ENCODE peak calls at places on chromosomes 2 and 18, in eight cellular contexts. M is MM.1S, B is pancreas, V is fibroblast of pulmonary artery, I is omental fat pad, U is Calu3, X is foreskin keratinocyte, T is left ventricle myocardium inferior. H is an unnamed sample.

GRCh38 chr2:201580486-201580885 is 62.8 kb downstream of the TMEM237 start:
- DNase-seq in M (no peak), B (no peak), V (peak; percentile 94), I (no peak), U (no peak), X (no peak), T (no peak), H (no peak)

GRCh38 chr18:11183621-11184020 is 34.3 kb upstream of the PIEZO2 start:
- DNase-seq in M (no peak), B (no peak), V (no peak), I (no peak), U (no peak), X (no peak), T (no peak), H (no peak)

GRCh38 chr2:207768891-207769596 is 662 bp downstream of the FZD5 start:
- DNase-seq in M (peak; percentile 28), B (no peak), V (no peak), I (no peak), U (peak; percentile 43), X (peak; percentile 37), T (no peak), H (peak; percentile 41)

GRCh38 chr2:61135510-61135909 is 26.5 kb upstream of the C2orf74 start:
- DNase-seq in M (peak; percentile 19), B (no peak), V (peak; percentile 79), I (no peak), U (no peak), X (no peak), T (no peak), H (no peak)

GRCh38 chr18:9859232-9859631 is 26.5 kb upstream of the TXNDC2 start:
- DNase-seq in M (no peak), B (no peak), V (no peak), I (no peak), U (no peak), X (no peak), T (no peak), H (no peak)

GRCh38 chr2:32798841-32799240 is 147.9 kb upstream of the LTBP1 start:
- DNase-seq in M (no peak), B (no peak), V (peak; percentile 50), I (no peak), U (no peak), X (no peak), T (no peak), H (no peak)

GRCh38 chr2:219230201-219230540 is 565 bp downstream of the ANKZF1 start:
- DNase-seq in M (peak; percentile 67), B (no peak), V (peak; percentile 50), I (no peak), U (peak; percentile 52), X (no peak), T (no peak), H (peak; percentile 61)

GRCh38 chr18:9612215-9612830 is 2.0 kb downstream of the PPP4R1 start:
- DNase-seq in M (peak; percentile 69), B (no peak), V (peak; percentile 60), I (no peak), U (peak; percentile 56), X (no peak), T (no peak), H (no peak)

GRCh38 chr2:85750509-85751299 is 3.1 kb upstream of the ATOH8 start:
- DNase-seq in M (peak; percentile 58), B (peak; percentile 73), V (peak; percentile 69), I (no peak), U (peak; percentile 85), X (peak; percentile 12), T (peak; percentile 75), H (peak; percentile 79)

GRCh38 chr18:43714346-43715010 is 437.2 kb upstream of the SYT4 start:
- DNase-seq in M (no peak), B (no peak), V (no peak), I (no peak), U (no peak), X (no peak), T (no peak), H (no peak)

GRCh38 chr2:135849087-135849486 is 12.1 kb upstream of the LCT start:
- DNase-seq in M (no peak), B (no peak), V (no peak), I (no peak), U (no peak), X (no peak), T (no peak), H (no peak)

GRCh38 chr2:220445429-220446105 is 818.1 kb downstream of the SLC4A3 start:
- DNase-seq in M (no peak), B (no peak), V (peak; percentile 27), I (no peak), U (no peak), X (no peak), T (no peak), H (no peak)

GRCh38 chr2:10124538-10125045 is 2.1 kb downstream of the RRM2 start:
- DNase-seq in M (peak; percentile 74), B (no peak), V (peak; percentile 85), I (no peak), U (peak; percentile 58), X (no peak), T (no peak), H (peak; percentile 51)

GRCh38 chr2:446963-447540 is 159.2 kb upstream of the ALKAL2 start:
- DNase-seq in M (no peak), B (no peak), V (no peak), I (no peak), U (no peak), X (no peak), T (no peak), H (no peak)

GRCh38 chr2:26245810-26246209 is 1.1 kb downstream of the HADHB start:
- DNase-seq in M (peak; percentile 53), B (no peak), V (peak; percentile 7), I (no peak), U (no peak), X (peak; percentile 8), T (no peak), H (no peak)

GRCh38 chr2:238945433-238946150 is 97.7 kb downstream of the TWIST2 start:
- DNase-seq in M (no peak), B (no peak), V (peak; percentile 69), I (peak; percentile 28), U (peak; percentile 53), X (no peak), T (peak; percentile 60), H (peak; percentile 54)

GRCh38 chr2:20181761-20182160 is 43.2 kb downstream of the SDC1 start:
- DNase-seq in M (no peak), B (no peak), V (no peak), I (no peak), U (no peak), X (no peak), T (no peak), H (no peak)

DNA sequence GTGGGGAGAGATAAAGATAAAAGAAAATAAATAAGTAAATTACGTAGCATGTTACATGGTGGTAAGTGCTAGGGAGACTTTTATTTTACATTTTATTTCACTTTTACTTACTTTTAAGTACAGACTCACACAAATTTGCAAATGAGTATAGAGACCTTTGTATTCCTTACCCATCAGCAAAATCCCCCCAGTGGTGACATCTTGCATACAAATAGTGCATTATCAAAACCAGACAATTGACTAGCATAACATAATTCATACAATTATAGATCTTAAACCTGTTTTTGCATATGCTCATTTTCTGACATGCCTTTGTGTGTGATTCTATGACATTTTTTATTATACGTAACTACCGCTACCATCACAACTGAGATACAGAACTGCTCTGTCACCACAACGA is 1099.4 kb downstream of the DPP10 start:
- DNase-seq in M (no peak), B (no peak), V (no peak), I (no peak), U (no peak), X (no peak), T (no peak), H (no peak)
- TF ChIP-seq CTCF in M (no peak), B (no peak), V (no peak), I (no peak), U (no peak), X (no peak), T (no peak), H (no peak)

DNA sequence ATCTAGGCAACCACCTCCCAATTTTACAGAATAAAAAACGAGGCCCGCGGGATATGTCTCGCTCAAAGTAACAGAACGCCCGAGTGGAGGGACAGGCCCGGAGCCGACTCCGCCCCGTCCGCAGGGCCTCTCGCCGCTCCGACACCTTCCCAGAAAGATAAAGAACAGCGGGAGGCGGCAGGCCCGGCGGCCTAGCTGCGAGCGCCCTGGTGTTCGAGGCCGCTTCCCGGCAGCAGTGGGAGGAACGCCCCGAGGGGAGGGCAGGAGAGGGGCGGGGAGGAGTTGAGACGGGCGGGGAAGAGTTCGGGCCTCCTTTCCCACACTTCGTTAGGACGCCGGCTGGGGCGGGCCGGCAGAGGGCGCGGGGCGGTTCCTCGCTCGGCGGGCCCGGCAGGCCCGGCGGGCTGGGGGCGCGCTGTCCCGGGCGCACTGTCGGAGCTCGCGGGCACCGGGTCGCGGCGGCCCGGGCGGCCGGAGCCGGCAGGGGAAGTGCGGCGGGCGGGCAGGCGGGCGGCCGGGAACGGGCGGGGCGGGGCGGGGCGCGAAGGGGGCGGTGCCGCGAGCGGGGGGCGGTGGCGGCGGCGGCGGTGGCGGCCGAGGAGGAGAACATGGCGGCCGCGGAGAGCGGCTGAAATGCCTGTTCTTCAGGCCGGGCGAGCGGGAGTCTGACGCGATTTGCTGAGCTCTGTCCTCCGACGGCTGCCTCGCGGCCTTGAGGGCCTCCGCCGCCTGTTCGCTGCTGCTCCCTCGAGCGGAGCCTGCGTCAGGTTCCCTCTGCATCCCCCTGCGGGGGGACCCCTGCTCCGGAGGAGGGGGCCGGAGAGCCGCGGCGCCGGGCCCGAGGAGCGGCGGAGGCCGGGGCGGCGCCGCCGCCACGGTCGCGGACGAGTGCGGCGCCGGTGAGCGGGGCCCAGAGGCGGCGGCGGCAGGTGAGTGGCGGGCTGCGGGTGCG is at the start of gene NCOA1:
- DNase-seq in M (peak; percentile 92), B (peak; percentile 91), V (peak; percentile 92), I (peak; percentile 66), U (peak; percentile 84), X (peak; percentile 29), T (peak; percentile 91), H (peak; percentile 81)
- TF ChIP-seq CTCF in M (no peak), B (no peak), V (no peak), I (no peak), U (no peak), X (no peak), T (peak; percentile 47), H (no peak)

GRCh38 chr2:241315183-241315878 is at the start of gene HDLBP:
- DNase-seq in M (peak; percentile 99), B (peak; percentile 100), V (peak; percentile 100), I (peak; percentile 98), U (peak; percentile 100), X (peak; percentile 90), T (peak; percentile 99), H (peak; percentile 100)
- TF ChIP-seq CTCF in M (peak; percentile 54), B (no peak), V (peak; percentile 9), I (no peak), U (no peak), X (peak; percentile 81), T (no peak), H (no peak)

GRCh38 chr2:53438692-53439091 is 328.9 kb upstream of the CHAC2 start:
- DNase-seq in M (no peak), B (no peak), V (no peak), I (no peak), U (no peak), X (no peak), T (no peak), H (no peak)

GRCh38 chr2:53438056-53438455 is 329.5 kb upstream of the CHAC2 start:
- DNase-seq in M (no peak), B (no peak), V (no peak), I (no peak), U (peak; percentile 20), X (no peak), T (no peak), H (no peak)

GRCh38 chr2:53445376-53446072 is 322.1 kb upstream of the CHAC2 start:
- DNase-seq in M (peak; percentile 63), B (no peak), V (peak; percentile 23), I (no peak), U (no peak), X (no peak), T (no peak), H (no peak)

GRCh38 chr2:53437371-53437770 is 330.2 kb upstream of the CHAC2 start:
- DNase-seq in M (no peak), B (no peak), V (no peak), I (no peak), U (no peak), X (no peak), T (no peak), H (no peak)

GRCh38 chr2:53442783-53443182 is 324.8 kb upstream of the CHAC2 start:
- DNase-seq in M (peak; percentile 25), B (no peak), V (no peak), I (no peak), U (peak; percentile 11), X (no peak), T (no peak), H (peak; percentile 20)
- TF ChIP-seq CTCF in M (peak; percentile 33), B (no peak), V (no peak), I (no peak), U (no peak), X (peak; percentile 63), T (peak; percentile 30), H (no peak)

H was measured in endothelial cell.